ENCODE peak calls at places on chromosome 21, in ten cellular contexts. T is fibroblast of pulmonary artery, E is lower lobe of right lung, J is Calu3, F is prostate gland, N is activated B cell treated with CpG ODN at 0.5 μM for 24 hours, V is BE2C, A is tibial artery, U is type B pancreatic cell, D is GM12865. P is an unnamed sample.

GRCh38 chr21:43193651-43194302 is 25.0 kb downstream of the CRYAA start:
- DNase-seq in U (peak), A (no peak), T (peak), N (no peak), V (peak), F (peak), E (no peak), D (peak), J (peak), P (no peak)

GRCh38 chr21:24411429-24411828 is 1195.9 kb downstream of the MRPL39 start:
- DNase-seq in V (no peak), F (no peak), E (no peak), D (no peak), A (no peak), T (no peak), N (no peak), U (no peak), J (no peak), P (no peak)

GRCh38 chr21:38831526-38832467 is 26.1 kb downstream of the ETS2 start:
- DNase-seq in F (peak), E (peak), V (no peak), A (peak), D (peak), U (no peak), J (peak), T (peak), N (no peak), P (peak)

GRCh38 chr21:23613014-23613413 is 1994.3 kb downstream of the MRPL39 start:
- DNase-seq in T (no peak), F (no peak), J (no peak), D (no peak), V (no peak), A (no peak), U (no peak), E (no peak), N (no peak), P (no peak)

GRCh38 chr21:36946949-36947371 is 19.5 kb downstream of the HLCS start:
- DNase-seq in T (no peak), E (no peak), A (no peak), D (no peak), U (no peak), J (no peak), V (no peak), F (no peak), N (no peak), P (no peak)

GRCh38 chr21:36695671-36696389 is 3.1 kb upstream of the SIM2 start:
- DNase-seq in U (no peak), N (no peak), D (no peak), J (no peak), E (no peak), V (no peak), F (no peak), T (no peak), A (no peak), P (no peak)

GRCh38 chr21:34695434-34695833 is 26.6 kb downstream of the CLIC6 start:
- DNase-seq in J (no peak), D (peak), F (no peak), E (no peak), U (no peak), N (no peak), T (no peak), A (no peak), V (no peak), P (no peak)

GRCh38 chr21:34589511-34590282 is 25.2 kb downstream of the RCAN1 start:
- DNase-seq in E (no peak), U (no peak), J (no peak), A (no peak), D (no peak), V (no peak), T (no peak), F (no peak), N (no peak), P (no peak)

GRCh38 chr21:20997633-20998455 is at the start of gene NCAM2:
- DNase-seq in F (peak), U (peak), D (peak), V (peak), J (no peak), A (peak), N (peak), T (peak), E (peak), P (peak)

GRCh38 chr21:20999567-21000169 is 1.5 kb downstream of the NCAM2 start:
- DNase-seq in N (no peak), U (no peak), F (no peak), J (no peak), D (peak), E (no peak), A (no peak), V (peak), T (peak), P (peak)

DNA sequence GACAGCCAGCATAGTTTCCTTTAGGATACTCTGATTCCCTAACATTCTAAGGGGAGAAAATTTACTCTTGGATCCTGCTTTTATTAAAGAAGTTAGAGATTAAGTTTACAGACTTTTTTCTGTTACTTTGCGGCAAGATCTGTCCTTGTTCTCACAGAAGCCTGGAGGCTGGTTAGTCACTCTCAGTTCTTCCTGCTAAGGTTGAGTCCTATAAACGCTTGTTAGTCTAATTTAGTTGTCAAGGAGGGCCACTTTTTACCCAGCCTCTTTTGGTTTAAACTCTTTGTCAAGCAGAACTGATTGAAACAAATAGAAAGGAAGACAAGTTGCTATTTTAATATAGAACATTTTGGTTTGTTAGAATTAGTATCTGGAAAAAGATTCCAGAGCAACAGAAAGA is 89.7 kb downstream of the C21orf91 start:
- DNase-seq in F (no peak), J (no peak), T (no peak), N (no peak), V (no peak), A (no peak), U (no peak), E (no peak), D (no peak), P (no peak)
- TF ChIP-seq CTCF in F (no peak), J (no peak), T (no peak), N (no peak), V (no peak), A (no peak), U (no peak), E (no peak), D (no peak), P (no peak)

GRCh38 chr21:41526478-41527087 is 18.6 kb upstream of the TMPRSS2 start:
- DNase-seq in T (no peak), E (no peak), A (no peak), V (no peak), N (no peak), D (no peak), J (no peak), F (peak), U (no peak), P (no peak)

GRCh38 chr21:41530366-41530765 is 22.4 kb upstream of the TMPRSS2 start:
- DNase-seq in J (no peak), V (no peak), N (no peak), E (no peak), A (no peak), F (no peak), T (no peak), D (no peak), U (no peak), P (no peak)

GRCh38 chr21:41529769-41530168 is 21.8 kb upstream of the TMPRSS2 start:
- DNase-seq in V (no peak), N (no peak), F (no peak), T (no peak), E (no peak), A (no peak), D (no peak), J (no peak), U (no peak), P (no peak)
- TF ChIP-seq CTCF in V (no peak), N (no peak), F (no peak), T (no peak), E (no peak), A (no peak), D (no peak), J (no peak), U (no peak), P (no peak)

GRCh38 chr21:44310628-44311027 is 10.8 kb downstream of the PFKL start:
- DNase-seq in D (no peak), N (no peak), F (no peak), V (no peak), A (no peak), J (no peak), T (no peak), E (no peak), U (no peak), P (no peak)
- TF ChIP-seq CTCF in D (no peak), N (no peak), F (no peak), V (peak), A (no peak), J (no peak), T (no peak), E (no peak), U (no peak), P (no peak)

GRCh38 chr21:46110499-46111192 is 12.7 kb downstream of the COL6A2 start:
- DNase-seq in A (peak), T (no peak), E (peak), V (peak), J (no peak), U (peak), F (peak), N (no peak), D (no peak), P (no peak)
- TF ChIP-seq CTCF in A (peak), T (no peak), E (no peak), V (no peak), J (no peak), U (no peak), F (no peak), N (no peak), D (no peak), P (no peak)

GRCh38 chr21:32499249-32500055 is 85.9 kb downstream of the TCP10L start:
- DNase-seq in E (no peak), T (peak), F (no peak), D (no peak), J (no peak), N (no peak), V (no peak), U (no peak), A (no peak), P (no peak)
- TF ChIP-seq CTCF in E (no peak), T (peak), F (peak), D (no peak), J (no peak), N (no peak), V (no peak), U (no peak), A (no peak), P (no peak)

GRCh38 chr21:26962516-26963305 is 4.2 kb downstream of the ADAMTS5 start:
- DNase-seq in E (no peak), J (no peak), D (no peak), F (no peak), U (no peak), T (no peak), N (no peak), A (no peak), V (no peak), P (no peak)

GRCh38 chr21:26965091-26965566 is 1.8 kb downstream of the ADAMTS5 start:
- DNase-seq in F (no peak), D (no peak), E (no peak), A (no peak), U (no peak), V (no peak), N (no peak), T (no peak), J (no peak), P (no peak)

GRCh38 chr21:26964379-26964778 is 2.5 kb downstream of the ADAMTS5 start:
- DNase-seq in N (no peak), A (peak), U (no peak), D (no peak), F (no peak), T (no peak), J (no peak), V (no peak), E (no peak), P (no peak)

GRCh38 chr21:26958792-26959191 is 8.1 kb downstream of the ADAMTS5 start:
- DNase-seq in F (no peak), E (no peak), V (no peak), T (no peak), J (no peak), A (no peak), U (no peak), N (no peak), D (no peak), P (no peak)

GRCh38 chr21:26961704-26962103 is 5.2 kb downstream of the ADAMTS5 start:
- DNase-seq in N (no peak), V (peak), E (no peak), J (no peak), A (no peak), D (no peak), F (no peak), U (no peak), T (no peak), P (peak)
- TF ChIP-seq CTCF in N (no peak), V (peak), E (peak), J (no peak), A (no peak), D (no peak), F (no peak), U (peak), T (peak), P (no peak)

GRCh38 chr21:28378026-28378425 is 614.7 kb downstream of the LTN1 start:
- DNase-seq in N (no peak), T (no peak), U (no peak), E (no peak), A (no peak), F (no peak), D (no peak), J (no peak), V (no peak), P (no peak)
- TF ChIP-seq CTCF in N (no peak), T (no peak), U (no peak), E (no peak), A (no peak), F (no peak), D (no peak), J (no peak), V (no peak), P (no peak)

GRCh38 chr21:31509108-31510017 is 150.1 kb upstream of the SOD1 start:
- DNase-seq in U (no peak), D (peak), J (peak), E (no peak), N (no peak), A (no peak), F (no peak), T (peak), V (peak), P (peak)
- TF ChIP-seq CTCF in U (peak), D (peak), J (peak), E (no peak), N (no peak), A (no peak), F (no peak), T (peak), V (peak), P (no peak)